ENCODE peak calls at places on chromosomes 5 and 9, in six cellular contexts. One of them, this sample, is unnamed. For H3K4me1, the result is how much of the 10 kb centered on the place peaks cover.

GRCh38 chr5:53262348-53262970 is 152.9 kb upstream of the MOCS2 start:
- DNase-seq in hepatocyte: peak
- DNase-seq in IMR-90: peak
- DNase-seq in Karpas-422: peak
- DNase-seq in mesenchymal stem cell: peak
- DNase-seq in PC-9: no peak
- DNase-seq in this sample: no peak

GRCh38 chr5:155915626-155916025 is 411.3 kb upstream of the SGCD start:
- DNase-seq in hepatocyte: no peak
- DNase-seq in IMR-90: no peak
- DNase-seq in Karpas-422: no peak
- DNase-seq in mesenchymal stem cell: no peak
- DNase-seq in PC-9: no peak
- DNase-seq in this sample: peak

GRCh38 chr9:127449332-127449966 is 1.8 kb downstream of the RPL12 start:
- DNase-seq in hepatocyte: no peak
- DNase-seq in IMR-90: no peak
- DNase-seq in Karpas-422: peak
- DNase-seq in mesenchymal stem cell: no peak
- DNase-seq in PC-9: no peak
- DNase-seq in this sample: no peak

GRCh38 chr5:177111720-177112394 is 21.7 kb upstream of the NSD1 start:
- DNase-seq in hepatocyte: peak
- DNase-seq in IMR-90: peak
- DNase-seq in Karpas-422: peak
- DNase-seq in mesenchymal stem cell: peak
- DNase-seq in PC-9: no peak
- DNase-seq in this sample: no peak

GRCh38 chr5:152514827-152515397 is 109.8 kb upstream of the NMUR2 start:
- DNase-seq in hepatocyte: peak
- DNase-seq in IMR-90: peak
- DNase-seq in Karpas-422: peak
- DNase-seq in mesenchymal stem cell: peak
- DNase-seq in PC-9: no peak
- DNase-seq in this sample: no peak

GRCh38 chr9:70679845-70680244 is 265.4 kb upstream of the KLF9 start:
- DNase-seq in hepatocyte: no peak
- DNase-seq in IMR-90: peak
- DNase-seq in Karpas-422: no peak
- DNase-seq in mesenchymal stem cell: no peak
- DNase-seq in PC-9: no peak
- DNase-seq in this sample: no peak

GRCh38 chr9:136022731-136023400 is 61.7 kb upstream of the UBAC1 start:
- DNase-seq in hepatocyte: no peak
- DNase-seq in IMR-90: no peak
- DNase-seq in Karpas-422: peak
- DNase-seq in mesenchymal stem cell: no peak
- DNase-seq in PC-9: no peak
- DNase-seq in this sample: no peak

GRCh38 chr5:120538644-120539043 is 74.5 kb downstream of the PRR16 start:
- DNase-seq in hepatocyte: no peak
- DNase-seq in IMR-90: peak
- DNase-seq in Karpas-422: no peak
- DNase-seq in mesenchymal stem cell: peak
- DNase-seq in PC-9: no peak
- DNase-seq in this sample: peak

GRCh38 chr5:132621699-132622098 is 36.3 kb upstream of the IL13 start:
- DNase-seq in hepatocyte: no peak
- DNase-seq in IMR-90: no peak
- DNase-seq in Karpas-422: no peak
- DNase-seq in mesenchymal stem cell: no peak
- DNase-seq in PC-9: no peak
- DNase-seq in this sample: no peak

GRCh38 chr5:13316191-13316590 is 628.3 kb downstream of the DNAH5 start:
- DNase-seq in hepatocyte: no peak
- DNase-seq in IMR-90: no peak
- DNase-seq in Karpas-422: no peak
- DNase-seq in mesenchymal stem cell: no peak
- DNase-seq in PC-9: no peak
- DNase-seq in this sample: peak

GRCh38 chr9:124222918-124223720 is 34.6 kb upstream of the NEK6 start:
- DNase-seq in hepatocyte: peak
- DNase-seq in IMR-90: peak
- DNase-seq in Karpas-422: peak
- DNase-seq in mesenchymal stem cell: peak
- DNase-seq in PC-9: peak
- DNase-seq in this sample: no peak

GRCh38 chr5:89954901-89955300 is 454.7 kb downstream of the CETN3 start:
- DNase-seq in hepatocyte: no peak
- DNase-seq in IMR-90: no peak
- DNase-seq in Karpas-422: no peak
- DNase-seq in mesenchymal stem cell: no peak
- DNase-seq in PC-9: no peak
- DNase-seq in this sample: no peak

GRCh38 chr9:105503873-105504272 is 54.1 kb upstream of the FKTN start:
- DNase-seq in hepatocyte: no peak
- DNase-seq in IMR-90: peak
- DNase-seq in Karpas-422: no peak
- DNase-seq in mesenchymal stem cell: peak
- DNase-seq in PC-9: peak
- DNase-seq in this sample: no peak

GRCh38 chr9:110994771-110995241 is 43.5 kb downstream of the LPAR1 start:
- DNase-seq in hepatocyte: no peak
- DNase-seq in IMR-90: peak
- DNase-seq in Karpas-422: no peak
- DNase-seq in mesenchymal stem cell: peak
- DNase-seq in PC-9: no peak
- DNase-seq in this sample: no peak

GRCh38 chr9:131517761-131518190 is 13.3 kb downstream of the UCK1 start:
- DNase-seq in hepatocyte: no peak
- DNase-seq in IMR-90: no peak
- DNase-seq in Karpas-422: no peak
- DNase-seq in mesenchymal stem cell: no peak
- DNase-seq in PC-9: no peak
- DNase-seq in this sample: no peak

GRCh38 chr9:121636411-121636865 is 15.0 kb upstream of the DAB2IP start:
- DNase-seq in hepatocyte: peak
- DNase-seq in IMR-90: peak
- DNase-seq in Karpas-422: no peak
- DNase-seq in mesenchymal stem cell: peak
- DNase-seq in PC-9: no peak
- DNase-seq in this sample: peak

GRCh38 chr5:115895821-115896220 is 54.1 kb downstream of the AP3S1 start:
- DNase-seq in hepatocyte: no peak
- DNase-seq in IMR-90: peak
- DNase-seq in Karpas-422: no peak
- DNase-seq in mesenchymal stem cell: peak
- DNase-seq in PC-9: no peak
- DNase-seq in this sample: peak

GRCh38 chr5:92991681-92992472 is 589.1 kb downstream of the NR2F1-AS1 start:
- DNase-seq in hepatocyte: no peak
- DNase-seq in IMR-90: peak
- DNase-seq in Karpas-422: no peak
- DNase-seq in mesenchymal stem cell: peak
- DNase-seq in PC-9: no peak
- DNase-seq in this sample: peak

GRCh38 chr5:180595046-180595379 is 3.7 kb upstream of the SCGB3A1 start:
- DNase-seq in hepatocyte: no peak
- DNase-seq in IMR-90: no peak
- DNase-seq in Karpas-422: no peak
- DNase-seq in mesenchymal stem cell: no peak
- DNase-seq in PC-9: no peak
- DNase-seq in this sample: no peak

GRCh38 chr5:180595381-180596114 is 4.2 kb upstream of the SCGB3A1 start:
- DNase-seq in hepatocyte: no peak
- DNase-seq in IMR-90: no peak
- DNase-seq in Karpas-422: no peak
- DNase-seq in mesenchymal stem cell: no peak
- DNase-seq in PC-9: no peak
- DNase-seq in this sample: no peak

GRCh38 chr5:180598316-180598701 is 7.0 kb upstream of the SCGB3A1 start:
- DNase-seq in hepatocyte: no peak
- DNase-seq in IMR-90: no peak
- DNase-seq in Karpas-422: no peak
- DNase-seq in mesenchymal stem cell: no peak
- DNase-seq in PC-9: no peak
- DNase-seq in this sample: no peak

GRCh38 chr5:180596115-180596667 is 4.9 kb upstream of the SCGB3A1 start:
- DNase-seq in hepatocyte: no peak
- DNase-seq in IMR-90: no peak
- DNase-seq in Karpas-422: no peak
- DNase-seq in mesenchymal stem cell: no peak
- DNase-seq in PC-9: no peak
- DNase-seq in this sample: no peak

DNA sequence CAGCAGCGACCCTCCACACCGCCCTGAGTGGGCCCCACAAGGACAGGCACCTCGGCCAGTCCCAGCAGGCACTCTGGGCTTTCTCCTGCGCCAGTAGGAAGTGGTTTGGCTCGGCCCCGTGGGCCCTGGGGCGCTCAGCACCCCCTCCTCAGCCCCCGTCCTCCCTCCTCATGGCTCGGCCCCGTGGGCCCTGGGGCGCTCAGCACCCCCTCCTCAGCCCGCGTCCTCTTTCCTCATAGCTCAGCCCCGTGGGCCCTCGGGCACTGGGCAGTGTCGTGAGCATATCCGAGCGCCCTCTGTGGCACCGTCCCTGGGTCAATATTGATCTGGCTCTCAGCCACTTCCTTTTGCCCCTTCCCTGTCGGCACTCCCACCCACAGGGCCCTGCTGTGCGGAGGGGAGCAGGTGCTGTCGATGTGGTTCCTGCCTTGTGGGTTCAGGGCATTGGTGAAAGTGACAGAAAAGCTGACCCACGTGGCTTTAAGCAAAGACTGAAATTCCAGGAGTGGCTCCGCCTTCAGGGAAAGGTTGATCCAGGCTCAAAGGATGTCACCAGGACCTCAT is 5.5 kb upstream of the SCGB3A1 start:
- DNase-seq in hepatocyte: no peak
- DNase-seq in IMR-90: no peak
- DNase-seq in Karpas-422: no peak
- DNase-seq in mesenchymal stem cell: no peak
- DNase-seq in PC-9: no peak
- DNase-seq in this sample: no peak
- H3K4me2 ChIP-seq in hepatocyte: no peak
- H3K4me2 ChIP-seq in IMR-90: no peak
- H3K4me2 ChIP-seq in Karpas-422: no peak
- H3K4me2 ChIP-seq in mesenchymal stem cell: no peak
- H3K4me2 ChIP-seq in PC-9: no peak
- H3K4me2 ChIP-seq in this sample: no peak

DNA sequence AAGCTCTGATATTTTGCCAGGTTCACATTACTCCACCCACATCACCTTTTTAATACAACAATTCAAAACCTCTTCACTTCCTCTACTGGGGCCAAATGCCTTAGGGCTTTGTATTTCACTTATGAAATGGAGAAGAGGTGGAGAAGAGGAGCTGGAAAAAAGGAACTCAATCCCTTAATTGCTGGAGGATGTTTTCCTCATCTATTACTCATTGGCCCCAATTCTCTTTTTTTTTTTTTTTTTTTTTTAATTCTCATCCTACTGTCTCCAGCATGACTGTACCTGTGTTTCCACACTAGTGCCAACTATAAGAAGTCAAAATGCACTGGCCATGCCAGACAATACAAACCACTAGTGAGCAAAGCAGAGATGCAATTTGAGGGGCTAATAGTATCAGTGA is 20.9 kb downstream of the FAM13B start:
- DNase-seq in hepatocyte: no peak
- DNase-seq in IMR-90: no peak
- DNase-seq in Karpas-422: no peak
- DNase-seq in mesenchymal stem cell: no peak
- DNase-seq in PC-9: peak
- DNase-seq in this sample: no peak
- H3K4me1 ChIP-seq in hepatocyte: under half
- H3K4me1 ChIP-seq in IMR-90: under half
- H3K4me1 ChIP-seq in Karpas-422: under half
- H3K4me1 ChIP-seq in mesenchymal stem cell: under half
- H3K4me1 ChIP-seq in PC-9: under half
- H3K4me1 ChIP-seq in this sample: under half

GRCh38 chr9:617441-618085 is 223.9 kb upstream of the DMRT1 start:
- DNase-seq in hepatocyte: no peak
- DNase-seq in IMR-90: no peak
- DNase-seq in Karpas-422: no peak
- DNase-seq in mesenchymal stem cell: no peak
- DNase-seq in PC-9: no peak
- DNase-seq in this sample: no peak

GRCh38 chr9:614421-614820 is 227.1 kb upstream of the DMRT1 start:
- DNase-seq in hepatocyte: no peak
- DNase-seq in IMR-90: no peak
- DNase-seq in Karpas-422: no peak
- DNase-seq in mesenchymal stem cell: no peak
- DNase-seq in PC-9: no peak
- DNase-seq in this sample: no peak

GRCh38 chr9:615756-616155 is 225.7 kb upstream of the DMRT1 start:
- DNase-seq in hepatocyte: no peak
- DNase-seq in IMR-90: no peak
- DNase-seq in Karpas-422: no peak
- DNase-seq in mesenchymal stem cell: no peak
- DNase-seq in PC-9: no peak
- DNase-seq in this sample: no peak

GRCh38 chr9:618478-618877 is 223.0 kb upstream of the DMRT1 start:
- DNase-seq in hepatocyte: no peak
- DNase-seq in IMR-90: peak
- DNase-seq in Karpas-422: no peak
- DNase-seq in mesenchymal stem cell: no peak
- DNase-seq in PC-9: no peak
- DNase-seq in this sample: peak

DNA sequence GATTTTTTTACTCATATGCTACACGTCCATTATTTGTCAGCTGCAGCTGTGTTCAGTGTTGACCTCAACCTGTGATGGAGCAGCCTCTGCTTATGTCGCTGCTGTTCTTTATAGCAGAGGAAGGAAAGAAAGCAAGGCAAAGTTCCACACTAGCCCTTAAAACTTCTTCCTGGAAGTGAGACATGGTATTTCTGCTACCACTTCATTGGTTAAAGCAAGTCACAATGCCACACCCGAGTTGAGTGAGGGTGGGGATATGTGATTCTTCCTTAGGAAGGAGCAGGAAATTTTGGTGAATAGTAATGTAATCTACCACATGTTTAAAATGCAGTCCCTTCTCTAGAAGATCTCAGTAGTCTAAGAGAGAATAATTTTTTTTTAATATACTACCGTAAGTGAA is 224.8 kb upstream of the DMRT1 start:
- DNase-seq in hepatocyte: no peak
- DNase-seq in IMR-90: no peak
- DNase-seq in Karpas-422: no peak
- DNase-seq in mesenchymal stem cell: no peak
- DNase-seq in PC-9: no peak
- DNase-seq in this sample: no peak
- H3K4me2 ChIP-seq in hepatocyte: no peak
- H3K4me2 ChIP-seq in IMR-90: no peak
- H3K4me2 ChIP-seq in Karpas-422: no peak
- H3K4me2 ChIP-seq in mesenchymal stem cell: no peak
- H3K4me2 ChIP-seq in PC-9: no peak
- H3K4me2 ChIP-seq in this sample: no peak

DNA sequence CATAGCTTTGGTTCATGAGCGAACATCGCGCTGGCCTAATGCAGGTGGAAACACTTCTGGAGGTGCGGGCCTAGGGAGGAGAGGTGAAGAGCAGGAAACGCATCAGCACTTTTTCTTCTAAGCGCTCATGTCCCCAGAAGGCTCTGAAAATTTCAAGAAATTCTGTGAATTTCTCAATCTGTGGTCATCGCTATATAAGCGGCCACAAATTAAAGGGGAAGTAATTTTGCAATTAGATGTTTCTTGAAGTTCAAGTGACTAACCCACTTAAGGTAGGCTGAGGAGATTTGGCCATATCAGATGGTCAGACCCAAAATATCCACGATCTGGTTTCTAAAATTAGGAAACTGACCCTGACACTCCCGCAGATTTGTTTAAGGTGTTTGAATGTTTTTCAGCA is 16.7 kb upstream of the HMGCR start:
- DNase-seq in hepatocyte: no peak
- DNase-seq in IMR-90: no peak
- DNase-seq in Karpas-422: no peak
- DNase-seq in mesenchymal stem cell: peak
- DNase-seq in PC-9: peak
- DNase-seq in this sample: no peak
- H3K4me1 ChIP-seq in hepatocyte: under half
- H3K4me1 ChIP-seq in IMR-90: under half
- H3K4me1 ChIP-seq in Karpas-422: under half
- H3K4me1 ChIP-seq in mesenchymal stem cell: under half
- H3K4me1 ChIP-seq in PC-9: under half
- H3K4me1 ChIP-seq in this sample: under half

This sample was measured in astrocyte.